ENCODE peak calls at places on chromosomes 7 and 10, in four cellular contexts. L is heart right ventricle, Z is tibial nerve, A is suprapubic skin. C is an unnamed sample.

GRCh38 chr10:5892007-5892406 is 2.0 kb downstream of the FBH1 start:
- DNase-seq in L (no peak), Z (no peak), A (peak), C (no peak)

GRCh38 chr7:51029586-51030230 is 247.0 kb upstream of the GRB10 start:
- DNase-seq in Z (no peak), A (no peak), L (no peak), C (no peak)

GRCh38 chr7:45882465-45882810 is 5.8 kb upstream of the IGFBP1 start:
- DNase-seq in A (no peak), Z (no peak), L (no peak), C (no peak)

GRCh38 chr7:113404245-113404644 is 285.9 kb upstream of the SMIM30 start:
- DNase-seq in L (no peak), Z (no peak), A (no peak), C (no peak)

GRCh38 chr7:106568680-106569499 is 92.1 kb downstream of the CCDC71L start:
- DNase-seq in A (no peak), Z (no peak), L (no peak), C (no peak)

GRCh38 chr7:66326501-66327180 is 121.5 kb downstream of the TPST1 start:
- DNase-seq in Z (no peak), L (no peak), A (no peak), C (no peak)

GRCh38 chr7:143265017-143265693 is 1.9 kb downstream of the GSTK1 start:
- DNase-seq in Z (no peak), L (peak), A (no peak), C (no peak)

GRCh38 chr10:61821153-61821552 is 80.3 kb upstream of the ARID5B start:
- DNase-seq in Z (no peak), L (no peak), A (no peak), C (no peak)

GRCh38 chr7:130493275-130493868 is 1.5 kb downstream of the MEST start:
- DNase-seq in Z (no peak), L (no peak), A (no peak), C (no peak)

GRCh38 chr10:114518401-114519305 is 114.4 kb upstream of the AFAP1L2 start:
- DNase-seq in A (no peak), L (no peak), Z (no peak), C (no peak)

GRCh38 chr10:29448125-29448524 is 159.3 kb downstream of the LYZL1 start:
- DNase-seq in A (no peak), Z (no peak), L (peak), C (no peak)

GRCh38 chr7:124856299-124856888 is 73.2 kb downstream of the POT1 start:
- DNase-seq in L (no peak), A (no peak), Z (no peak), C (no peak)

GRCh38 chr10:46543379-46544014 is 13.0 kb downstream of the GPRIN2 start:
- DNase-seq in A (peak), L (no peak), Z (peak), C (no peak)

GRCh38 chr7:28054531-28055160 is 125.9 kb downstream of the JAZF1 start:
- DNase-seq in Z (no peak), L (no peak), A (no peak), C (no peak)

DNA sequence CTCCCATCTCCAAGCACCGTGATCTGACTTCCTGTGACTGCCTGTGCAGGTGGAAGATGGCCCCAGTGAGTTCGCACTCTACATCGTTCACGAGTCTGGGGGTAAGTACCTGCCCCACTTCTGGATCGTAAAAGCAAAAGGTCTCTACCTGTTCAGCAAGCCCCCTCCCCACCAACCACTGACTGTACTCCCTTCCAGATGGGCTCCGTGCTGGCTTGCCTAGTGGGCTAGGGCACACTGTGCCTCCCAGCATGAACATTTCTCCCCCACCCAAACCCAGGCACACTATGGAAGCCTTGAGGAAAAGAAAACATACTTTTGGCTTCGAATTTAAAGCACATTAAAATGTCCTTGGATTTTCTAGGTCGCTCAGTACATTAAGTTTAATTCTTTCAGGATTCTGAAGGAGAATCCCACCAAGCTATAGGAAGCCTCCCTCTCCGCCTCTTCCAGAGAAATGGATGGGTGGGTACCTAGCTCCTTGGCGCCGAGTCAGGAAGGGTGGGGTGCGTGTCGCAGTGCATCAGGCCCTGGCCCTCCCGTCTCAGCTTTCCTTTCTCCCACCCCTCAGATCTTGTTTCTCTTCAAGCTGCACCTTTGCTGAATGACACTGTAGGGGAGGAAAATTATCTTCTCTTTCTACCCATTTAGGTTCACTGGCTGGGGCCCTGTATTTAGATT is 11.0 kb upstream of the ZNF22 start:
- DNase-seq in L (peak), Z (no peak), A (peak), C (no peak)
- H3K27ac ChIP-seq in L (peak), Z (no peak), A (no peak), C (peak)

DNA sequence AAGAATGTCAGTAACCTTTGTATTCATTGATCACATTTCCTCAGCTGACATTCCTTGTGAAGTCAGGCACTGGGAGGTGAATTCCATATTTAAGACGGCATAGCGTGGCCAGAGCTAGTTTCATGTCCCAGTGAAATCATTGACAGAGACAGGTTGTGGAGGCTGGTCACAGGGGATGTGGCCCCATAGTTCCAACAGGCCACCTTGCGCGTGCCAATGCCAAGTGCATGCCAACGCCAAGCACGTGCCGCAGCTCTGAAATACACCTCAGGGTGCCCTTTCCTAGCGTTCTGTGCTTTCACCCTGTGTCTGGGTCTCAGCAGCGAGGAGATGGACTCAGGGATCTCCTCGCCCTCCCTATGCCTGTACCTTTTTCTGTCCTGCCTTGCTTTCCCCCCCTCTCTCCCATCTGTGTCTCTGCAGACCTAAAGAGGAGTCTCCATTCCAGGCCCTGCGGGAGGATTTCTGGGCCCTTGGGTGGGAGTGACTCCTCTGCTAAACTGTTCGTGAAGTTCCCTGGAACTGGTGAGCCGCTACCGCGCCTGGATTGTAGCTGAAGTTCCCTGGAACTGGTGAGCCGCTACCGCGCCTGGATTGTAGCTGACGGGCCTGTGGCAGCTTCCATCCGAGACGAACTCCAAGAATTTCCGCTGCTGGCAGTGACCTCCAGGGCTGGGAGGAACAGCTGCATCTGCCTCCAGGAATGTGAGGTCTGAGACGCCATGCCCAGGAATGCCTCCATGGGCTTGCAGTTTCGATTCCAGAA is 19.7 kb downstream of the AQP1 start:
- DNase-seq in L (no peak), A (peak), Z (no peak), C (no peak)
- H3K27ac ChIP-seq in L (peak), A (no peak), Z (no peak), C (no peak)

GRCh38 chr10:121579656-121580055 is 18.6 kb downstream of the FGFR2 start:
- DNase-seq in Z (no peak), L (no peak), A (no peak), C (no peak)
- H3K27ac ChIP-seq in Z (no peak), L (no peak), A (peak), C (no peak)

GRCh38 chr10:31708513-31708912 is 220.1 kb downstream of the ARHGAP12 start:
- DNase-seq in L (no peak), A (no peak), Z (no peak), C (no peak)

GRCh38 chr10:31707578-31708411 is 220.8 kb downstream of the ARHGAP12 start:
- DNase-seq in L (peak), Z (peak), A (no peak), C (no peak)

GRCh38 chr10:31709028-31709427 is 219.6 kb downstream of the ARHGAP12 start:
- DNase-seq in Z (no peak), A (no peak), L (no peak), C (no peak)

GRCh38 chr10:31706921-31707571 is 221.6 kb downstream of the ARHGAP12 start:
- DNase-seq in Z (no peak), A (no peak), L (peak), C (no peak)

GRCh38 chr10:31709501-31709900 is 219.1 kb downstream of the ARHGAP12 start:
- DNase-seq in L (no peak), A (no peak), Z (no peak), C (no peak)
- H3K27ac ChIP-seq in L (peak), A (no peak), Z (no peak), C (peak)

GRCh38 chr7:7207876-7208275 is 25.5 kb downstream of the C1GALT1 start:
- DNase-seq in Z (no peak), L (no peak), A (no peak), C (no peak)

GRCh38 chr7:7210475-7211237 is 28.3 kb downstream of the C1GALT1 start:
- DNase-seq in L (no peak), Z (no peak), A (no peak), C (no peak)

GRCh38 chr7:7212612-7213011 is 30.3 kb downstream of the C1GALT1 start:
- DNase-seq in A (no peak), L (no peak), Z (no peak), C (no peak)

GRCh38 chr7:7209412-7210050 is 27.2 kb downstream of the C1GALT1 start:
- DNase-seq in A (no peak), L (no peak), Z (no peak), C (no peak)

DNA sequence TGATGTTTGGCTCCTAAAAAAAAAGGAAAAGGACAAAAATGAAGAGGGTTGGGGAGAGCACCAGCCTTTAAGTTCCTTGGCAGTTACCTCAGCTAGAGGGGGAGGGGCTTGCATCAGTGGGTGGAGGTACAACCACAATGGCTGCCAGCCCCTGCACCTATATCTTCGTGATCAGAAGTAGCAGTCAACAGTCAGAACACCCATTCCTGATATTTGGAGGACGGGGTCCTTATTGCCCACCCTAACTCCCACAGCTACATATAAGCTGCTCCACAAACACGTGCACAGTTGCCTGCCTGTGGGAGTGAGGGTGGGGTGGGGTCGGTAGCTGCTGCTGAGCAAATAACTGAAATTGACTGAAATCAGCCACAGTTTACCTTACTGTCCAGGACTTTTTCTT is 26.2 kb downstream of the C1GALT1 start:
- DNase-seq in A (no peak), L (no peak), Z (no peak), C (no peak)
- H3K27ac ChIP-seq in A (no peak), L (no peak), Z (no peak), C (no peak)

C was measured in caudate nucleus.